ENCODE peak calls at places on chromosomes 5 and 9, in six cellular contexts. J, P, W, K, G and H are unnamed samples.

GRCh38 chr5:100407053-100407452 is 128.1 kb upstream of the FAM174A start:
- DNase-seq in P (no peak), W (no peak), G (no peak), J (no peak), K (no peak), H (no peak)

GRCh38 chr9:69089491-69089890 is 53.9 kb downstream of the FXN start:
- DNase-seq in W (no peak), P (no peak), J (no peak), K (no peak), G (no peak), H (no peak)

GRCh38 chr9:137632432-137633161 is 13.8 kb downstream of the EHMT1 start:
- DNase-seq in P (no peak), W (no peak), K (peak; percentile 23), J (no peak), G (no peak), H (no peak)

GRCh38 chr9:4306066-4306787 is 6.4 kb upstream of the GLIS3 start:
- DNase-seq in P (no peak), J (no peak), G (no peak), W (no peak), K (no peak), H (no peak)

GRCh38 chr9:75500479-75500878 is 390.0 kb upstream of the PCSK5 start:
- DNase-seq in W (no peak), P (no peak), G (no peak), K (no peak), J (no peak), H (no peak)

GRCh38 chr5:97986069-97986468 is 787.4 kb upstream of the RGMB start:
- DNase-seq in W (no peak), J (no peak), K (no peak), P (peak; percentile 16), G (no peak), H (no peak)

GRCh38 chr5:106827061-106827460 is 843.7 kb downstream of the EFNA5 start:
- DNase-seq in K (no peak), W (no peak), J (no peak), G (no peak), P (no peak), H (no peak)

GRCh38 chr9:82022121-82022520 is 33.5 kb downstream of the SPATA31D1 start:
- DNase-seq in P (no peak), G (no peak), J (no peak), W (no peak), K (no peak), H (no peak)

GRCh38 chr9:16871358-16872151 is 1.1 kb upstream of the BNC2 start:
- DNase-seq in J (peak; percentile 38), G (peak; percentile 66), K (peak; percentile 69), P (no peak), W (no peak), H (peak; percentile 88)

GRCh38 chr5:61916621-61917620 is 389.1 kb upstream of the KIF2A start:
- DNase-seq in P (no peak), K (no peak), W (no peak), G (no peak), J (no peak), H (no peak)

GRCh38 chr5:25423271-25423670 is 778.5 kb upstream of the CDH10 start:
- DNase-seq in G (no peak), J (no peak), W (no peak), P (no peak), K (no peak), H (no peak)

GRCh38 chr9:131266301-131267229 is 9.7 kb downstream of the FAM78A start:
- DNase-seq in P (no peak), G (no peak), J (no peak), K (no peak), W (peak; percentile 31), H (peak; percentile 68)

GRCh38 chr9:3608011-3608410 is 82.2 kb upstream of the RFX3 start:
- DNase-seq in W (no peak), P (no peak), K (no peak), G (no peak), J (no peak), H (no peak)

GRCh38 chr9:73565833-73566465 is 414.3 kb downstream of the ANXA1 start:
- DNase-seq in G (no peak), P (no peak), W (no peak), K (no peak), J (no peak), H (peak; percentile 25)

GRCh38 chr9:131627846-131628820 is 82.8 kb downstream of the PRRT1B start:
- DNase-seq in P (no peak), K (peak; percentile 88), J (no peak), G (no peak), W (peak; percentile 87), H (peak; percentile 86)

GRCh38 chr9:114590328-114590727 is 2.8 kb downstream of the ATP6V1G1 start:
- DNase-seq in P (no peak), G (no peak), K (no peak), J (no peak), W (no peak), H (no peak)
- H3K4me3 ChIP-seq in P (no peak overlapping the region), G (no peak overlapping the region), K (no peak overlapping the region), J (no peak overlapping the region), W (no peak overlapping the region), H (no peak overlapping the region)

DNA sequence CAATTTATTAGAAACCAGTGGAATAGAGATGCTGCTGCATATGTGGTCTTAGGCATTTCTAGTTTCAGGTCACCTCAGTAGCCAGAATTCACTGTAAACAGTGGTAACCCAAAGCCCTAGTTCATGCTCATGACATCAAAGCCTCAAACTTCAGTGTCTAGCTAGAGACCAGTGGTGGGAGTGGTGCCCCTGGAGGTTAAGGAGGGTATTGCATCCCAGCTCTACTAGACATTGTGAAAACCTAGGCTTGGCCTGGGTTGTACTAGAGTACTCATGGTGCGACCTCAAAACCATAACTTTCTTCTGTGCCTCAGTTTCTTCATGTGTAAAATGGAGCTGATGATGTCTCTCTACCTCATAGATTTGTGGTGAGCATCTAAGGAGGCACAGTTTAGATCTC is 18.8 kb downstream of the COL5A1 start:
- DNase-seq in P (peak; percentile 22), J (no peak), W (no peak), K (no peak), G (no peak), H (no peak)
- TF ChIP-seq CTCF in P (no peak), J (no peak), W (peak; percentile 12), K (peak; percentile 39), G (no peak), H (no peak)

GRCh38 chr5:14676320-14676719 is 11.8 kb downstream of the OTULIN start:
- DNase-seq in G (no peak), J (no peak), K (no peak), P (no peak), W (no peak), H (no peak)
- H3K4me3 ChIP-seq in G (no peak overlapping the region), J (no peak overlapping the region), K (peak overlapping the region; percentile 12), P (no peak overlapping the region), W (no peak overlapping the region), H (no peak overlapping the region)

DNA sequence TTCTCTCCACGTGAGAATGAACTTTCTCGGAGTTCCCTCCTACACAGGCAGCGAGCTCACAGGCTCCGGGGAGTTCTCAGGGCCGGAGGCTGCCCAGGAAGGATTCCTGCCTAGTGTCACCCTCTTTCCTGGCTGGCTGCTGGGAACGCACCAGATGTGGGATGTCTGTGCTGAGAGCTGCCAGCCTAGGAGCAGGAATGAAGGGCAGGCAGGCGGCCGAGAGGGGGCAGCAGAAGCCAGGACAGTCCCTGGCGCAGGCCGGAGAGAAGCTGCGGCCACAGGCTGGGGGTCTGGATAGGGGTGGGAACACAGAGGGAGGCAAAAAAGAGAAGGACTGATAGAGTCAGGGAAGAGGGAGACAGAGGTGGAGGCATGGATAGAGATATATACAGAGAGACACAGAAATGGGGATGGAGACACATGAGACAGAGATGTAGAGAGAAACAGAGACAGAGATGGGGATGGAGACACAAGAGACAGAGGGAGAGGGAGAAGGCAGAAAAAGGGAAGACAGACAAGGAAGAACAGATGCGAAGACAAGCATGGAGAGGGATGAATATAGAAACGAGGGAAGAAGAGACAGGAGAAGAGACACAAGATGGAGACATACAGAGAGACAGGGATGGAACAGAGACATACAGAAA is 25.3 kb upstream of the ENHO start:
- DNase-seq in W (no peak), G (peak; percentile 72), P (peak; percentile 23), K (peak; percentile 68), J (peak; percentile 37), H (peak; percentile 87)
- TF ChIP-seq CTCF in W (peak; percentile 87), G (peak; percentile 75), P (peak; percentile 92), K (peak; percentile 74), J (peak; percentile 88), H (peak; percentile 89)

GRCh38 chr9:97697837-97698236 is 697 bp upstream of the XPA start:
- DNase-seq in K (no peak), P (no peak), W (no peak), G (no peak), J (no peak), H (no peak)
- H3K4me3 ChIP-seq in K (peak overlapping the region; percentile 73), P (peak overlapping the region; percentile 95), W (peak overlapping the region; percentile 69), G (peak overlapping the region; percentile 86), J (peak overlapping the region; percentile 72), H (peak overlapping the region; percentile 68)

GRCh38 chr5:38935437-38935836 is 89.6 kb downstream of the OSMR start:
- DNase-seq in J (no peak), G (no peak), P (no peak), W (no peak), K (no peak), H (no peak)
- TF ChIP-seq CTCF in J (no peak), G (no peak), P (no peak), W (no peak), K (no peak), H (no peak)

DNA sequence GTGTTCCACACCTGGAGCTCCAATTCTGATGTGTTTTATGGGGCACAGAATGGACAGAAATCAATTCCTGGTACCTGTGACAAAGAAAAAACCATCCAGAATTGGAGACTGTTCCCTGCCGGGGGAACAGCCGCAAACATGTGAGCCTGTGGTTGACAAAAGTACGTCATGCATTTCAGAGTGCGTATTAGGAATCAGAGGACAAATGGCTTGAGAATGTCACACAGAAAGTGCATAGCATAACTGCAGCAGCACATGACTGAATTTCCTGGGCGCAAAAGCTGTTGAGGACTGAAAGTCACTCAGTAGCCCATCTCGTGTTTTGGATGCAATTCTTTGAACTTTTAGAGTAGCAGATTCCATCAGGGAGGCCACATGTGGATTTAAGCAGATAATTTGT is 85.1 kb downstream of the TRIO start:
- DNase-seq in W (no peak), K (no peak), P (no peak), J (no peak), G (no peak), H (no peak)
- H3K4me3 ChIP-seq in W (no peak overlapping the region), K (no peak overlapping the region), P (no peak overlapping the region), J (no peak overlapping the region), G (no peak overlapping the region), H (no peak overlapping the region)

GRCh38 chr5:170622933-170623332 is 119.1 kb downstream of the KCNIP1 start:
- DNase-seq in K (no peak), W (no peak), J (no peak), P (no peak), G (no peak), H (no peak)
- TF ChIP-seq CTCF in K (no peak), W (no peak), J (no peak), P (no peak), G (no peak), H (no peak)